ENCODE peak calls at places on chromosomes 3 and 15, in nine cellular contexts. One of them, this sample, is unnamed.

GRCh38 chr3:193788189-193788946 is 195.4 kb downstream of the OPA1 start:
- DNase-seq in transverse colon: peak
- DNase-seq in endothelial cell of umbilical vein: peak
- DNase-seq in esophagus muscularis mucosa: no peak
- DNase-seq in H1: no peak
- DNase-seq in stomach: peak
- DNase-seq in HCT116: peak
- DNase-seq in vagina: no peak
- DNase-seq in GM12878: peak
- DNase-seq in this sample: peak

GRCh38 chr3:196399485-196399945 is 32.7 kb downstream of the UBXN7 start:
- DNase-seq in endothelial cell of umbilical vein: no peak
- DNase-seq in H1: no peak
- DNase-seq in transverse colon: no peak
- DNase-seq in esophagus muscularis mucosa: no peak
- DNase-seq in stomach: no peak
- DNase-seq in vagina: no peak
- DNase-seq in GM12878: no peak
- DNase-seq in HCT116: peak
- DNase-seq in this sample: no peak

GRCh38 chr3:194431553-194431952 is 32.5 kb upstream of the GP5 start:
- DNase-seq in H1: no peak
- DNase-seq in transverse colon: no peak
- DNase-seq in HCT116: no peak
- DNase-seq in vagina: no peak
- DNase-seq in esophagus muscularis mucosa: no peak
- DNase-seq in stomach: no peak
- DNase-seq in endothelial cell of umbilical vein: no peak
- DNase-seq in GM12878: no peak
- DNase-seq in this sample: no peak

GRCh38 chr3:195750797-195751520 is 30.2 kb downstream of the MUC20 start:
- DNase-seq in endothelial cell of umbilical vein: no peak
- DNase-seq in vagina: no peak
- DNase-seq in GM12878: no peak
- DNase-seq in stomach: no peak
- DNase-seq in esophagus muscularis mucosa: no peak
- DNase-seq in HCT116: no peak
- DNase-seq in H1: no peak
- DNase-seq in transverse colon: no peak
- DNase-seq in this sample: no peak

GRCh38 chr3:99755831-99756230 is 61.8 kb upstream of the CMSS1 start:
- DNase-seq in GM12878: no peak
- DNase-seq in endothelial cell of umbilical vein: peak
- DNase-seq in esophagus muscularis mucosa: no peak
- DNase-seq in vagina: no peak
- DNase-seq in HCT116: no peak
- DNase-seq in transverse colon: no peak
- DNase-seq in stomach: no peak
- DNase-seq in H1: no peak
- DNase-seq in this sample: no peak

GRCh38 chr15:38253448-38253847 is 812 bp downstream of the SPRED1 start:
- DNase-seq in vagina: no peak
- DNase-seq in HCT116: peak
- DNase-seq in transverse colon: peak
- DNase-seq in endothelial cell of umbilical vein: peak
- DNase-seq in H1: no peak
- DNase-seq in stomach: no peak
- DNase-seq in GM12878: no peak
- DNase-seq in esophagus muscularis mucosa: no peak
- DNase-seq in this sample: no peak

GRCh38 chr3:85003479-85003878 is 44.7 kb downstream of the CADM2 start:
- DNase-seq in GM12878: no peak
- DNase-seq in HCT116: no peak
- DNase-seq in endothelial cell of umbilical vein: no peak
- DNase-seq in transverse colon: no peak
- DNase-seq in esophagus muscularis mucosa: no peak
- DNase-seq in vagina: no peak
- DNase-seq in H1: no peak
- DNase-seq in stomach: no peak
- DNase-seq in this sample: no peak

GRCh38 chr15:79853492-79854328 is 43.1 kb downstream of the MTHFS start:
- DNase-seq in H1: peak
- DNase-seq in esophagus muscularis mucosa: no peak
- DNase-seq in transverse colon: peak
- DNase-seq in HCT116: peak
- DNase-seq in stomach: peak
- DNase-seq in vagina: no peak
- DNase-seq in endothelial cell of umbilical vein: peak
- DNase-seq in GM12878: peak
- DNase-seq in this sample: peak

GRCh38 chr3:170599995-170600624 is 14.2 kb upstream of the SLC7A14 start:
- DNase-seq in H1: no peak
- DNase-seq in endothelial cell of umbilical vein: no peak
- DNase-seq in vagina: no peak
- DNase-seq in HCT116: no peak
- DNase-seq in transverse colon: no peak
- DNase-seq in stomach: no peak
- DNase-seq in GM12878: no peak
- DNase-seq in esophagus muscularis mucosa: no peak
- DNase-seq in this sample: no peak

GRCh38 chr15:66484539-66485112 is 12.9 kb downstream of the SNAPC5 start:
- DNase-seq in transverse colon: no peak
- DNase-seq in endothelial cell of umbilical vein: no peak
- DNase-seq in HCT116: no peak
- DNase-seq in esophagus muscularis mucosa: no peak
- DNase-seq in GM12878: no peak
- DNase-seq in H1: no peak
- DNase-seq in vagina: no peak
- DNase-seq in stomach: no peak
- DNase-seq in this sample: no peak

GRCh38 chr3:64109438-64109837 is 86.1 kb upstream of the PSMD6 start:
- DNase-seq in endothelial cell of umbilical vein: no peak
- DNase-seq in GM12878: no peak
- DNase-seq in H1: no peak
- DNase-seq in transverse colon: peak
- DNase-seq in HCT116: no peak
- DNase-seq in vagina: no peak
- DNase-seq in stomach: no peak
- DNase-seq in esophagus muscularis mucosa: no peak
- DNase-seq in this sample: no peak

GRCh38 chr3:45507820-45508317 is 86.7 kb upstream of the LIMD1 start:
- DNase-seq in HCT116: no peak
- DNase-seq in transverse colon: no peak
- DNase-seq in esophagus muscularis mucosa: no peak
- DNase-seq in H1: no peak
- DNase-seq in stomach: no peak
- DNase-seq in vagina: no peak
- DNase-seq in endothelial cell of umbilical vein: peak
- DNase-seq in GM12878: no peak
- DNase-seq in this sample: no peak

GRCh38 chr3:44045476-44046275 is 196.0 kb upstream of the TOPAZ1 start:
- DNase-seq in GM12878: peak
- DNase-seq in HCT116: no peak
- DNase-seq in vagina: no peak
- DNase-seq in esophagus muscularis mucosa: no peak
- DNase-seq in stomach: peak
- DNase-seq in transverse colon: peak
- DNase-seq in endothelial cell of umbilical vein: no peak
- DNase-seq in H1: no peak
- DNase-seq in this sample: peak

GRCh38 chr3:25306066-25306465 is 122.0 kb upstream of the RARB start:
- DNase-seq in esophagus muscularis mucosa: no peak
- DNase-seq in stomach: no peak
- DNase-seq in H1: no peak
- DNase-seq in endothelial cell of umbilical vein: no peak
- DNase-seq in GM12878: no peak
- DNase-seq in HCT116: no peak
- DNase-seq in vagina: no peak
- DNase-seq in transverse colon: no peak
- DNase-seq in this sample: no peak

GRCh38 chr3:50913279-50913678 is 238.6 kb downstream of the DOCK3 start:
- DNase-seq in stomach: peak
- DNase-seq in esophagus muscularis mucosa: no peak
- DNase-seq in endothelial cell of umbilical vein: no peak
- DNase-seq in vagina: no peak
- DNase-seq in GM12878: no peak
- DNase-seq in HCT116: no peak
- DNase-seq in H1: no peak
- DNase-seq in transverse colon: no peak
- DNase-seq in this sample: no peak

GRCh38 chr3:187261541-187261969 is 30.0 kb downstream of the MASP1 start:
- DNase-seq in vagina: no peak
- DNase-seq in stomach: no peak
- DNase-seq in endothelial cell of umbilical vein: no peak
- DNase-seq in transverse colon: no peak
- DNase-seq in GM12878: no peak
- DNase-seq in HCT116: no peak
- DNase-seq in esophagus muscularis mucosa: no peak
- DNase-seq in H1: no peak
- DNase-seq in this sample: no peak

GRCh38 chr3:190877925-190878324 is 15.4 kb upstream of the GMNC start:
- DNase-seq in GM12878: no peak
- DNase-seq in transverse colon: no peak
- DNase-seq in esophagus muscularis mucosa: no peak
- DNase-seq in stomach: no peak
- DNase-seq in HCT116: no peak
- DNase-seq in vagina: no peak
- DNase-seq in endothelial cell of umbilical vein: no peak
- DNase-seq in H1: no peak
- DNase-seq in this sample: no peak

GRCh38 chr15:78830514-78831228 is 19.4 kb upstream of the ADAMTS7 start:
- DNase-seq in endothelial cell of umbilical vein: no peak
- DNase-seq in esophagus muscularis mucosa: no peak
- DNase-seq in HCT116: no peak
- DNase-seq in H1: no peak
- DNase-seq in stomach: no peak
- DNase-seq in transverse colon: no peak
- DNase-seq in GM12878: no peak
- DNase-seq in vagina: no peak
- DNase-seq in this sample: no peak

GRCh38 chr3:184259396-184259877 is 1.9 kb downstream of the CAMK2N2 start:
- DNase-seq in endothelial cell of umbilical vein: no peak
- DNase-seq in esophagus muscularis mucosa: no peak
- DNase-seq in H1: no peak
- DNase-seq in vagina: no peak
- DNase-seq in transverse colon: no peak
- DNase-seq in stomach: no peak
- DNase-seq in HCT116: no peak
- DNase-seq in GM12878: no peak
- DNase-seq in this sample: no peak

GRCh38 chr3:25292604-25293003 is 135.5 kb upstream of the RARB start:
- DNase-seq in stomach: no peak
- DNase-seq in vagina: no peak
- DNase-seq in transverse colon: no peak
- DNase-seq in esophagus muscularis mucosa: no peak
- DNase-seq in H1: no peak
- DNase-seq in endothelial cell of umbilical vein: no peak
- DNase-seq in GM12878: no peak
- DNase-seq in HCT116: no peak
- DNase-seq in this sample: no peak

GRCh38 chr15:77037475-77038209 is 33.3 kb downstream of the TSPAN3 start:
- DNase-seq in transverse colon: peak
- DNase-seq in H1: no peak
- DNase-seq in GM12878: no peak
- DNase-seq in stomach: peak
- DNase-seq in esophagus muscularis mucosa: peak
- DNase-seq in HCT116: no peak
- DNase-seq in vagina: peak
- DNase-seq in endothelial cell of umbilical vein: no peak
- DNase-seq in this sample: peak

GRCh38 chr3:27467545-27467944 is 16.6 kb downstream of the SLC4A7 start:
- DNase-seq in endothelial cell of umbilical vein: peak
- DNase-seq in transverse colon: no peak
- DNase-seq in esophagus muscularis mucosa: no peak
- DNase-seq in H1: no peak
- DNase-seq in stomach: no peak
- DNase-seq in HCT116: no peak
- DNase-seq in vagina: no peak
- DNase-seq in GM12878: no peak
- DNase-seq in this sample: peak

GRCh38 chr3:184315506-184315867 is 1.1 kb downstream of the EIF4G1 start:
- DNase-seq in esophagus muscularis mucosa: no peak
- DNase-seq in GM12878: no peak
- DNase-seq in H1: no peak
- DNase-seq in stomach: no peak
- DNase-seq in endothelial cell of umbilical vein: no peak
- DNase-seq in vagina: no peak
- DNase-seq in HCT116: no peak
- DNase-seq in transverse colon: no peak
- DNase-seq in this sample: no peak

GRCh38 chr3:113166719-113167492 is 44.5 kb upstream of the BOC start:
- DNase-seq in esophagus muscularis mucosa: peak
- DNase-seq in vagina: no peak
- DNase-seq in stomach: no peak
- DNase-seq in H1: no peak
- DNase-seq in endothelial cell of umbilical vein: no peak
- DNase-seq in transverse colon: peak
- DNase-seq in GM12878: no peak
- DNase-seq in HCT116: no peak
- DNase-seq in this sample: no peak
- TF ChIP-seq POLR2A in esophagus muscularis mucosa: no peak
- TF ChIP-seq POLR2A in vagina: no peak
- TF ChIP-seq POLR2A in stomach: no peak
- TF ChIP-seq POLR2A in H1: no peak
- TF ChIP-seq POLR2A in endothelial cell of umbilical vein: no peak
- TF ChIP-seq POLR2A in transverse colon: no peak
- TF ChIP-seq POLR2A in GM12878: no peak
- TF ChIP-seq POLR2A in HCT116: no peak
- TF ChIP-seq POLR2A in this sample: no peak

GRCh38 chr3:37243811-37244748 is 69.7 kb upstream of the LRRFIP2 start:
- DNase-seq in GM12878: no peak
- DNase-seq in vagina: no peak
- DNase-seq in transverse colon: peak
- DNase-seq in stomach: peak
- DNase-seq in H1: no peak
- DNase-seq in endothelial cell of umbilical vein: peak
- DNase-seq in HCT116: peak
- DNase-seq in esophagus muscularis mucosa: peak
- DNase-seq in this sample: peak
- TF ChIP-seq POLR2AphosphoS5 in GM12878: no peak
- TF ChIP-seq POLR2AphosphoS5 in vagina: peak
- TF ChIP-seq POLR2AphosphoS5 in transverse colon: peak
- TF ChIP-seq POLR2AphosphoS5 in stomach: no peak
- TF ChIP-seq POLR2AphosphoS5 in H1: no peak
- TF ChIP-seq POLR2AphosphoS5 in endothelial cell of umbilical vein: peak
- TF ChIP-seq POLR2AphosphoS5 in HCT116: no peak
- TF ChIP-seq POLR2AphosphoS5 in esophagus muscularis mucosa: peak
- TF ChIP-seq POLR2AphosphoS5 in this sample: no peak

GRCh38 chr3:33717866-33718594 is at the start of gene CLASP2:
- DNase-seq in vagina: no peak
- DNase-seq in HCT116: peak
- DNase-seq in esophagus muscularis mucosa: peak
- DNase-seq in endothelial cell of umbilical vein: peak
- DNase-seq in transverse colon: peak
- DNase-seq in H1: peak
- DNase-seq in stomach: peak
- DNase-seq in GM12878: peak
- DNase-seq in this sample: peak
- TF ChIP-seq POLR2A in vagina: peak
- TF ChIP-seq POLR2A in HCT116: peak
- TF ChIP-seq POLR2A in esophagus muscularis mucosa: no peak
- TF ChIP-seq POLR2A in endothelial cell of umbilical vein: peak
- TF ChIP-seq POLR2A in transverse colon: peak
- TF ChIP-seq POLR2A in H1: no peak
- TF ChIP-seq POLR2A in stomach: no peak
- TF ChIP-seq POLR2A in GM12878: peak
- TF ChIP-seq POLR2A in this sample: peak

GRCh38 chr3:9745521-9745920 is 4.2 kb upstream of the OGG1 start:
- DNase-seq in stomach: no peak
- DNase-seq in vagina: no peak
- DNase-seq in GM12878: no peak
- DNase-seq in endothelial cell of umbilical vein: no peak
- DNase-seq in H1: no peak
- DNase-seq in transverse colon: no peak
- DNase-seq in esophagus muscularis mucosa: no peak
- DNase-seq in HCT116: no peak
- DNase-seq in this sample: no peak
- TF ChIP-seq POLR2AphosphoS5 in stomach: no peak
- TF ChIP-seq POLR2AphosphoS5 in vagina: no peak
- TF ChIP-seq POLR2AphosphoS5 in GM12878: no peak
- TF ChIP-seq POLR2AphosphoS5 in endothelial cell of umbilical vein: no peak
- TF ChIP-seq POLR2AphosphoS5 in H1: no peak
- TF ChIP-seq POLR2AphosphoS5 in transverse colon: no peak
- TF ChIP-seq POLR2AphosphoS5 in esophagus muscularis mucosa: no peak
- TF ChIP-seq POLR2AphosphoS5 in HCT116: no peak
- TF ChIP-seq POLR2AphosphoS5 in this sample: no peak

This sample was measured in GM12892.